ENCODE peak calls at places on chromosomes 7 and 10, in four cellular contexts. U is HepG2, R is GM12878, H is SK-N-SH. G is an unnamed sample.

GRCh38 chr10:113853577-113854018 is 284 bp downstream of the DCLRE1A start:
- DNase-seq in U (no peak), R (no peak), H (no peak), G (no peak)

GRCh38 chr10:97818572-97818971 is 31.1 kb upstream of the GOLGA7B start:
- DNase-seq in U (no peak), R (no peak), H (no peak), G (no peak)

GRCh38 chr10:60573342-60573741 is 183.7 kb upstream of the ANK3 start:
- DNase-seq in U (no peak), R (no peak), H (no peak), G (no peak)

GRCh38 chr10:9824546-9825164 is 1193.0 kb upstream of the CELF2 start:
- DNase-seq in U (no peak), R (no peak), H (no peak), G (no peak)

GRCh38 chr10:127921751-127922140 is 14.8 kb downstream of the PTPRE start:
- DNase-seq in U (no peak), R (no peak), H (no peak), G (no peak)

GRCh38 chr10:45673074-45673628 is 579 bp upstream of the ZFAND4 start:
- DNase-seq in U (peak; percentile 37), R (no peak), H (no peak), G (peak; percentile 24)

GRCh38 chr10:118564652-118565051 is 30.8 kb downstream of the PRLHR start:
- DNase-seq in U (no peak), R (no peak), H (peak; percentile 52), G (peak; percentile 25)

GRCh38 chr10:45354261-45354660 is 19.8 kb upstream of the ALOX5 start:
- DNase-seq in U (no peak), R (no peak), H (no peak), G (no peak)

GRCh38 chr10:16599662-16600061 is 78.0 kb upstream of the C1QL3 start:
- DNase-seq in U (no peak), R (no peak), H (no peak), G (no peak)

GRCh38 chr7:126790763-126791162 is 462.0 kb downstream of the GRM8 start:
- DNase-seq in U (no peak), R (no peak), H (no peak), G (no peak)

GRCh38 chr10:14356921-14357320 is 26.2 kb upstream of the FRMD4A start:
- DNase-seq in U (no peak), R (no peak), H (no peak), G (no peak)

GRCh38 chr7:140079121-140079536 is 16.4 kb upstream of the PARP12 start:
- DNase-seq in U (peak; percentile 57), R (no peak), H (peak; percentile 83), G (peak; percentile 59)

GRCh38 chr10:128064615-128065580 is 61.3 kb downstream of the MKI67 start:
- DNase-seq in U (no peak), R (peak; percentile 80), H (no peak), G (no peak)

GRCh38 chr10:69375307-69376151 is 41.2 kb downstream of the TACR2 start:
- DNase-seq in U (no peak), R (no peak), H (no peak), G (no peak)

GRCh38 chr7:2632717-2633537 is 1.1 kb downstream of the TTYH3 start:
- DNase-seq in U (no peak), R (no peak), H (peak; percentile 80), G (peak; percentile 63)

GRCh38 chr7:41189866-41190265 is 513.0 kb downstream of the INHBA start:
- DNase-seq in U (no peak), R (no peak), H (no peak), G (peak; percentile 29)

GRCh38 chr7:12303507-12303906 is 92.4 kb downstream of the TMEM106B start:
- DNase-seq in U (no peak), R (no peak), H (peak; percentile 17), G (no peak)

GRCh38 chr10:5544216-5544805 is 19.6 kb downstream of the CALML3 start:
- DNase-seq in U (no peak), R (no peak), H (no peak), G (no peak)

GRCh38 chr7:99728615-99729014 is 6.4 kb downstream of the CYP3A7 start:
- DNase-seq in U (no peak), R (no peak), H (no peak), G (no peak)

GRCh38 chr10:130623680-130624271 is 487.6 kb downstream of the GLRX3 start:
- DNase-seq in U (no peak), R (no peak), H (no peak), G (no peak)

GRCh38 chr10:13338337-13339128 is 9.6 kb downstream of the SEPHS1 start:
- DNase-seq in U (no peak), R (no peak), H (peak; percentile 32), G (no peak)

GRCh38 chr10:15211464-15211979 is 43.0 kb upstream of the NMT2 start:
- DNase-seq in U (no peak), R (no peak), H (no peak), G (no peak)

GRCh38 chr7:55100172-55100961 is 81.5 kb downstream of the EGFR start:
- DNase-seq in U (no peak), R (no peak), H (no peak), G (no peak)

GRCh38 chr10:72334196-72334831 is 20.4 kb downstream of the DNAJB12 start:
- DNase-seq in U (no peak), R (no peak), H (peak; percentile 77), G (no peak)

GRCh38 chr10:69360485-69361302 is 56.0 kb downstream of the TACR2 start:
- DNase-seq in U (no peak), R (no peak), H (no peak), G (peak; percentile 94)

GRCh38 chr10:80497187-80498038 is 40.3 kb upstream of the SH2D4B start:
- DNase-seq in U (no peak), R (no peak), H (no peak), G (no peak)

GRCh38 chr10:98249134-98249533 is 18.9 kb downstream of the LOXL4 start:
- DNase-seq in U (peak; percentile 44), R (no peak), H (no peak), G (no peak)

GRCh38 chr7:108406474-108406873 is 49.8 kb downstream of the NRCAM start:
- DNase-seq in U (no peak), R (no peak), H (no peak), G (no peak)

GRCh38 chr10:122521011-122521410 is 39.5 kb upstream of the DMBT1 start:
- DNase-seq in U (no peak), R (no peak), H (no peak), G (no peak)

GRCh38 chr10:60203993-60204618 is 185.6 kb downstream of the ANK3 start:
- DNase-seq in U (peak; percentile 5), R (no peak), H (peak; percentile 30), G (peak; percentile 10)

GRCh38 chr7:774161-775109 is 47.4 kb upstream of the PRKAR1B start:
- DNase-seq in U (no peak), R (no peak), H (peak; percentile 93), G (peak; percentile 53)

GRCh38 chr7:50454968-50455367 is 4.8 kb upstream of the FIGNL1 start:
- DNase-seq in U (no peak), R (no peak), H (no peak), G (no peak)

GRCh38 chr7:111980721-111981120 is 225.5 kb downstream of the DOCK4 start:
- DNase-seq in U (no peak), R (no peak), H (no peak), G (no peak)

GRCh38 chr7:16357921-16358320 is 63.4 kb downstream of the CRPPA start:
- DNase-seq in U (no peak), R (no peak), H (peak; percentile 62), G (no peak)

GRCh38 chr7:922334-923107 is 32.0 kb downstream of the ADAP1 start:
- DNase-seq in U (no peak), R (no peak), H (no peak), G (no peak)

GRCh38 chr7:6446977-6447588 is 671 bp downstream of the DAGLB start:
- DNase-seq in U (peak; percentile 78), R (no peak), H (peak; percentile 57), G (peak; percentile 86)

GRCh38 chr7:105589221-105590077 is 8.2 kb upstream of the EFCAB10 start:
- DNase-seq in U (peak; percentile 66), R (peak; percentile 66), H (peak; percentile 88), G (peak; percentile 79)

GRCh38 chr10:86966008-86966654 is 2.2 kb upstream of the ADIRF start:
- DNase-seq in U (no peak), R (peak; percentile 59), H (no peak), G (no peak)

DNA sequence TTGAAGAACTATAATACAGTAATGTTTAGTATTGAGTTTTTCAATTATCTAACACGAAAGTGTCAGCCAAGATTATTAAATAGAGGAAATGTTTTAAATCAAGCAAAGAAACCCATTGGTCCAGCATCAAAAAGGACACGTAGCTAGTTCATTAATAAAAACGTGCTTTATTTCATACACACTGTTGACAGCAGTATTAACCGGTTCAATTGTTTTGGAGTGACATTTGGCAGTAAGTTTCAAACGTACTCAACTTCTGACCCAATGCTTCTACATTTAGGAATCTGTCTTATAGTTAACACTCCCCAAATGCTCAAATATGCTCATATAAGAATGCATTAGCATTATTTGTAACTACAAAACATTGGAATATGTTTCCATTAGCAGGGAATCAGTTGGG is 41.3 kb downstream of the SLC16A12 start:
- DNase-seq in U (no peak), R (no peak), H (no peak), G (no peak)
- TF ChIP-seq PBX3 in U (no peak), R (no peak), H (no peak), G (no peak)

DNA sequence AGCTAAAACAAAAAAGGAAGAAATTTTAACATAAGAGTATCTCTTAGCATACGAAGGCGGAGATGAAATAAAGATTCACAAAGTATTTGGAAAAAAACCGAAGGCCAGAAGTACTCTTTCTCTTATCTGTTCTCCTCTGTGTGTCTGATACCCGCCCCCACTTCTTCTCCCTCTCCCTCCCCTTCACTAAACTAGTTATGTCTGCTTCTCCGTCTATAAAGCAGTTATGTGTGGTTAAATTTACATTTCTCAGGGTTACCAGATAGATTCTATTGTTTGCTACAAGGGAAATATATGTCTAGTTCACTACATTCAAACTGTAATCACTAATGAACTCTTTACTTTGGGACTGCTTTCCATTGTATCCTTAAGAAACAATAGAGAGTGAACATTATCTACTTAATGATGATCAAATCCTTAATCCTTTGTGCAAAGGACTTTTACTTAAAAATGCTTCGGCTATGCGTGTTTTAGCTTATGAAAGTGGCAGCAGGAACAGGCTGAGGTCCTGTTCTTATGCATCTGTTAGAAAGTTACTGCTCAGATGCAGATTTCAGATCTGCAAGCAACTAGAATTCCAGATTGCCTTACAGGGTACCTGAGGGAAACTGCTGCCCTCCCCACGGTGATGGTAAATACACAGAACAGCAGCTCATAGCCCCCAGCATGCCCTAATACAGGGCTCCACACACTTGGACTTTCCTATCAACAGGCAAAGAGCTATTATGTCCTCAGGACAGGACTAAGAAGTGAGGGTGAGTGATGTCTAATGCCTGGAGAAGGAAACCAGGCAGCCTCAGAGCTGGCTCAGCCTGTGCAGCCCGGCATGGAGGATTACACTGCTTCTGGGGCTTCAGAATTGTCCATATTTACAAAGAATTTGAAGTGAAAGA is 273.3 kb downstream of the FZD1 start:
- DNase-seq in U (no peak), R (no peak), H (no peak), G (no peak)
- TF ChIP-seq PBX3 in U (no peak), R (no peak), H (no peak), G (no peak)

GRCh38 chr10:74178042-74178791 is 27.2 kb downstream of the ADK start:
- DNase-seq in U (no peak), R (no peak), H (no peak), G (no peak)
- TF ChIP-seq PBX3 in U (no peak), R (no peak), H (no peak), G (no peak)

DNA sequence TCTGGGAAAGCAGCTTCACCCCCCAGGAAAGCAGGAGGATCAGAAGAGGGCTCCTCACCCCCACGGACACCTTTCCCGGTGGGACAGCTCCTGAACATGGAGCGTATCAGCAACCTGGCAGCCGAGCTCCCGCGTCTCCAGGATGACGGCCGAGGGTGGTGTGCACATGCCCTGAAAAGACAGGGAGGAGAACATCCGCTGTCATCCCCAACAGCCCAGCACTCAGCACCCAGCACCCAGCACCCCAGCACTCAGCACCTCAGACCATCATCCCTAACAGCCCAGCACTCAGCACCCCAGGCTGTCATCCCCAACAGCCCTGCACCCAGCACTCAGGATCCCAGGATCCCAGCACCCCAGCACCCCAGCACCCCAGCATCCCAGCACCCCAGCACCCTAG is 3.9 kb upstream of the CFAP46 start:
- DNase-seq in U (no peak), R (no peak), H (no peak), G (no peak)
- TF ChIP-seq PBX3 in U (no peak), R (no peak), H (no peak), G (no peak)

G was measured in A549.